ENCODE peak calls at places on chromosomes 7 and 10, in seven cellular contexts. C is T-helper 2 cell, K is hypothalamus, B is cortex of kidney, X is EH, N is smooth muscle cell of the brain vasculature, L is GM12891. H is an unnamed sample.

GRCh38 chr10:92567952-92568600 is 5.8 kb downstream of the IDE start:
- DNase-seq in C (peak), K (no peak), B (no peak), X (peak), N (no peak), L (no peak), H (no peak)

GRCh38 chr7:45077579-45077978 is 11.2 kb downstream of the NACAD start:
- DNase-seq in C (no peak), K (no peak), B (no peak), X (no peak), N (no peak), L (no peak), H (no peak)

GRCh38 chr10:130021373-130021950 is 57.4 kb upstream of the EBF3 start:
- DNase-seq in C (peak), K (no peak), B (no peak), X (peak), N (no peak), L (no peak), H (no peak)

GRCh38 chr10:44379907-44380306 is 5.0 kb downstream of the CXCL12 start:
- DNase-seq in C (no peak), K (no peak), B (no peak), X (no peak), N (no peak), L (no peak), H (no peak)

GRCh38 chr7:130480001-130480400 is 11.9 kb upstream of the MEST start:
- DNase-seq in C (no peak), K (no peak), B (no peak), X (no peak), N (no peak), L (no peak), H (no peak)

GRCh38 chr10:48731141-48731540 is 46.5 kb downstream of the WDFY4 start:
- DNase-seq in C (no peak), K (no peak), B (no peak), X (no peak), N (no peak), L (no peak), H (no peak)

GRCh38 chr10:43252166-43252784 is 14.6 kb downstream of the RASGEF1A start:
- DNase-seq in C (no peak), K (no peak), B (no peak), X (no peak), N (no peak), L (no peak), H (no peak)

GRCh38 chr7:101363734-101364374 is 1.2 kb downstream of the COL26A1 start:
- DNase-seq in C (peak), K (peak), B (no peak), X (peak), N (no peak), L (peak), H (no peak)

GRCh38 chr7:36021367-36021766 is 131.7 kb upstream of the EEPD1 start:
- DNase-seq in C (peak), K (no peak), B (no peak), X (peak), N (no peak), L (no peak), H (no peak)

GRCh38 chr7:21028186-21028989 is 241.7 kb upstream of the SP8 start:
- DNase-seq in C (no peak), K (no peak), B (no peak), X (no peak), N (no peak), L (no peak), H (no peak)

GRCh38 chr7:88500146-88500545 is 193.5 kb upstream of the STEAP4 start:
- DNase-seq in C (no peak), K (no peak), B (no peak), X (no peak), N (no peak), L (no peak), H (no peak)

GRCh38 chr7:121436136-121436535 is 40.0 kb upstream of the FAM3C start:
- DNase-seq in C (no peak), K (no peak), B (no peak), X (no peak), N (no peak), L (no peak), H (no peak)

GRCh38 chr7:67484244-67484751 is 487.7 kb downstream of the TYW1 start:
- DNase-seq in C (peak), K (peak), B (no peak), X (peak), N (peak), L (peak), H (no peak)

GRCh38 chr10:28367865-28368541 is 65.1 kb upstream of the MPP7 start:
- DNase-seq in C (peak), K (no peak), B (no peak), X (no peak), N (no peak), L (peak), H (no peak)

GRCh38 chr7:46682841-46683624 is 762.0 kb upstream of the IGFBP3 start:
- DNase-seq in C (no peak), K (no peak), B (no peak), X (peak), N (no peak), L (no peak), H (no peak)

GRCh38 chr10:78983608-78984007 is 85.2 kb upstream of the ZMIZ1 start:
- DNase-seq in C (no peak), K (no peak), B (no peak), X (no peak), N (no peak), L (no peak), H (no peak)

GRCh38 chr10:26215923-26216576 is 524 bp upstream of the GAD2 start:
- DNase-seq in C (peak), K (no peak), B (no peak), X (peak), N (no peak), L (peak), H (no peak)

GRCh38 chr10:119217937-119218579 is 10.7 kb downstream of the GRK5 start:
- DNase-seq in C (no peak), K (no peak), B (no peak), X (peak), N (no peak), L (no peak), H (no peak)

GRCh38 chr7:157440346-157441022 is 103.7 kb downstream of the DNAJB6 start:
- DNase-seq in C (no peak), K (no peak), B (no peak), X (no peak), N (no peak), L (no peak), H (no peak)

GRCh38 chr10:77582710-77583115 is 54.9 kb downstream of the KCNMA1 start:
- DNase-seq in C (peak), K (no peak), B (no peak), X (peak), N (no peak), L (no peak), H (no peak)

GRCh38 chr7:2114052-2114451 is 118.7 kb downstream of the MAD1L1 start:
- DNase-seq in C (no peak), K (no peak), B (no peak), X (peak), N (peak), L (no peak), H (no peak)

GRCh38 chr7:156017916-156018700 is 205.8 kb upstream of the SHH start:
- DNase-seq in C (no peak), K (no peak), B (no peak), X (no peak), N (no peak), L (no peak), H (no peak)

GRCh38 chr7:2044311-2044882 is 188.3 kb downstream of the MAD1L1 start:
- DNase-seq in C (no peak), K (no peak), B (no peak), X (no peak), N (no peak), L (no peak), H (no peak)